ENCODE peak calls at places on chromosomes 6 and 20, in ten cellular contexts. One of them, this sample, is unnamed. For H3K4me1, the result is how much of the 10 kb centered on the place peaks cover.

GRCh38 chr20:6731951-6732580 is 35.4 kb upstream of the BMP2 start:
- DNase-seq in psoas muscle: peak
- DNase-seq in H1: no peak
- DNase-seq in heart left ventricle: peak
- DNase-seq in uterus: peak
- DNase-seq in ovary: peak
- DNase-seq in adrenal gland: peak
- DNase-seq in stomach: no peak
- DNase-seq in right cardiac atrium: peak
- DNase-seq in thoracic aorta: no peak
- DNase-seq in this sample: no peak

GRCh38 chr6:45388328-45388727 is 10.6 kb upstream of the SUPT3H start:
- DNase-seq in stomach: no peak
- DNase-seq in right cardiac atrium: no peak
- DNase-seq in uterus: no peak
- DNase-seq in thoracic aorta: no peak
- DNase-seq in H1: no peak
- DNase-seq in psoas muscle: no peak
- DNase-seq in adrenal gland: no peak
- DNase-seq in heart left ventricle: no peak
- DNase-seq in ovary: no peak
- DNase-seq in this sample: no peak

GRCh38 chr6:42696526-42697267 is 25.7 kb downstream of the PRPH2 start:
- DNase-seq in right cardiac atrium: peak
- DNase-seq in adrenal gland: peak
- DNase-seq in H1: no peak
- DNase-seq in heart left ventricle: no peak
- DNase-seq in uterus: peak
- DNase-seq in thoracic aorta: no peak
- DNase-seq in stomach: no peak
- DNase-seq in psoas muscle: no peak
- DNase-seq in ovary: no peak
- DNase-seq in this sample: no peak

GRCh38 chr6:44608175-44608574 is 220.7 kb downstream of the CDC5L start:
- DNase-seq in heart left ventricle: no peak
- DNase-seq in adrenal gland: no peak
- DNase-seq in psoas muscle: no peak
- DNase-seq in stomach: no peak
- DNase-seq in thoracic aorta: no peak
- DNase-seq in uterus: no peak
- DNase-seq in H1: no peak
- DNase-seq in ovary: no peak
- DNase-seq in right cardiac atrium: no peak
- DNase-seq in this sample: no peak

GRCh38 chr20:33733654-33734576 is 2.1 kb downstream of the ZNF341 start:
- DNase-seq in uterus: no peak
- DNase-seq in H1: no peak
- DNase-seq in ovary: no peak
- DNase-seq in heart left ventricle: no peak
- DNase-seq in right cardiac atrium: no peak
- DNase-seq in stomach: peak
- DNase-seq in adrenal gland: peak
- DNase-seq in psoas muscle: no peak
- DNase-seq in thoracic aorta: no peak
- DNase-seq in this sample: no peak

GRCh38 chr20:407953-408842 is at the start of gene RBCK1:
- DNase-seq in adrenal gland: peak
- DNase-seq in stomach: peak
- DNase-seq in heart left ventricle: peak
- DNase-seq in thoracic aorta: peak
- DNase-seq in ovary: peak
- DNase-seq in right cardiac atrium: peak
- DNase-seq in H1: no peak
- DNase-seq in psoas muscle: peak
- DNase-seq in uterus: peak
- DNase-seq in this sample: peak

GRCh38 chr6:134436281-134436815 is 118.4 kb upstream of the SGK1 start:
- DNase-seq in ovary: peak
- DNase-seq in right cardiac atrium: peak
- DNase-seq in stomach: no peak
- DNase-seq in H1: no peak
- DNase-seq in psoas muscle: peak
- DNase-seq in uterus: peak
- DNase-seq in heart left ventricle: no peak
- DNase-seq in thoracic aorta: peak
- DNase-seq in adrenal gland: peak
- DNase-seq in this sample: no peak

GRCh38 chr6:23584134-23584763 is 541.8 kb upstream of the NRSN1 start:
- DNase-seq in stomach: no peak
- DNase-seq in H1: no peak
- DNase-seq in heart left ventricle: no peak
- DNase-seq in uterus: no peak
- DNase-seq in adrenal gland: no peak
- DNase-seq in thoracic aorta: no peak
- DNase-seq in ovary: no peak
- DNase-seq in psoas muscle: no peak
- DNase-seq in right cardiac atrium: no peak
- DNase-seq in this sample: no peak

GRCh38 chr6:157642736-157643135 is 180.3 kb upstream of the SNX9 start:
- DNase-seq in thoracic aorta: no peak
- DNase-seq in uterus: no peak
- DNase-seq in psoas muscle: no peak
- DNase-seq in adrenal gland: no peak
- DNase-seq in stomach: no peak
- DNase-seq in right cardiac atrium: no peak
- DNase-seq in ovary: no peak
- DNase-seq in H1: no peak
- DNase-seq in heart left ventricle: no peak
- DNase-seq in this sample: peak

GRCh38 chr6:41519748-41520699 is 26.2 kb upstream of the FOXP4 start:
- DNase-seq in heart left ventricle: no peak
- DNase-seq in ovary: no peak
- DNase-seq in H1: no peak
- DNase-seq in right cardiac atrium: no peak
- DNase-seq in stomach: peak
- DNase-seq in adrenal gland: no peak
- DNase-seq in psoas muscle: no peak
- DNase-seq in uterus: no peak
- DNase-seq in thoracic aorta: no peak
- DNase-seq in this sample: no peak

GRCh38 chr20:12171927-12172581 is 254.4 kb downstream of the BTBD3 start:
- DNase-seq in right cardiac atrium: no peak
- DNase-seq in heart left ventricle: no peak
- DNase-seq in thoracic aorta: no peak
- DNase-seq in uterus: peak
- DNase-seq in psoas muscle: peak
- DNase-seq in ovary: peak
- DNase-seq in adrenal gland: no peak
- DNase-seq in H1: no peak
- DNase-seq in stomach: no peak
- DNase-seq in this sample: no peak

GRCh38 chr6:30979690-30980089 is 3.8 kb upstream of the MUC21 start:
- DNase-seq in uterus: no peak
- DNase-seq in ovary: no peak
- DNase-seq in thoracic aorta: no peak
- DNase-seq in heart left ventricle: no peak
- DNase-seq in right cardiac atrium: no peak
- DNase-seq in psoas muscle: no peak
- DNase-seq in H1: no peak
- DNase-seq in adrenal gland: no peak
- DNase-seq in stomach: no peak
- DNase-seq in this sample: no peak

DNA sequence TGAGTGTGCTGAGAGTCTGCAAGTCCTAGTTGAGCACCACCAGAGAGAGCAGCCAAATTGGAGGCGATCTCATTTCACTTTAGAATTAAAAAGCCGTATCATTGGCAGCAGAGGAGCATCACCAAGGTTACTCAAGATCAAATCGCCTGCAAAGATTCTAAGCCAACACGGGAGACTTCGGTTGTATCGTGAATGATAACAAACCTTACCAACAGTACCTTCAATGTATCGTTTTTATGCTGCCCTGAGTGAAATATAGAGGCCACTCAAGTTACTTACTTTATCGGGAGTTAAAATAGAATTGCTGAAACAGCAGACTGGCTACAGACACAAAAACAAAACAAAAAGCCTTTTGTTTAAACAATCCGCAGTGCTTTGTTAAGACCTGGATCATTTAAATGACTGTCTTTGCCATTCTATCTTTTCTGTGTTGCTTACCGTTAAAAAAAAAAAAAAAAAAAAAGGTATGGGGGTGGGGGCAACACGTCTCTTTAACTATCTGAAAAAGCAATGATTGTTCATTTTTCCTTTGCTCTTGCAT is 14.2 kb downstream of the NHSL1 start:
- DNase-seq in psoas muscle: no peak
- DNase-seq in adrenal gland: no peak
- DNase-seq in thoracic aorta: no peak
- DNase-seq in stomach: no peak
- DNase-seq in right cardiac atrium: no peak
- DNase-seq in uterus: no peak
- DNase-seq in ovary: no peak
- DNase-seq in heart left ventricle: no peak
- DNase-seq in H1: no peak
- DNase-seq in this sample: no peak
- H3K4me1 ChIP-seq in psoas muscle: under half
- H3K4me1 ChIP-seq in adrenal gland: under half
- H3K4me1 ChIP-seq in thoracic aorta: under half
- H3K4me1 ChIP-seq in stomach: under half
- H3K4me1 ChIP-seq in right cardiac atrium: under half
- H3K4me1 ChIP-seq in uterus: under half
- H3K4me1 ChIP-seq in ovary: under half
- H3K4me1 ChIP-seq in heart left ventricle: under half
- H3K4me1 ChIP-seq in H1: under half
- H3K4me1 ChIP-seq in this sample: under half

GRCh38 chr20:48738094-48738398 is 89.8 kb downstream of the PREX1 start:
- DNase-seq in thoracic aorta: no peak
- DNase-seq in H1: no peak
- DNase-seq in right cardiac atrium: no peak
- DNase-seq in uterus: no peak
- DNase-seq in psoas muscle: no peak
- DNase-seq in heart left ventricle: no peak
- DNase-seq in adrenal gland: no peak
- DNase-seq in stomach: no peak
- DNase-seq in ovary: no peak
- DNase-seq in this sample: no peak
- H3K4me1 ChIP-seq in thoracic aorta: under half
- H3K4me1 ChIP-seq in H1: under half
- H3K4me1 ChIP-seq in right cardiac atrium: under half
- H3K4me1 ChIP-seq in uterus: under half
- H3K4me1 ChIP-seq in psoas muscle: under half
- H3K4me1 ChIP-seq in heart left ventricle: under half
- H3K4me1 ChIP-seq in adrenal gland: under half
- H3K4me1 ChIP-seq in stomach: under half
- H3K4me1 ChIP-seq in ovary: under half
- H3K4me1 ChIP-seq in this sample: under half

GRCh38 chr20:44886828-44887227 is 1.3 kb downstream of the YWHAB start:
- DNase-seq in psoas muscle: no peak
- DNase-seq in ovary: no peak
- DNase-seq in right cardiac atrium: no peak
- DNase-seq in stomach: no peak
- DNase-seq in thoracic aorta: no peak
- DNase-seq in H1: no peak
- DNase-seq in uterus: no peak
- DNase-seq in heart left ventricle: no peak
- DNase-seq in adrenal gland: no peak
- DNase-seq in this sample: no peak
- H3K4me1 ChIP-seq in psoas muscle: under half
- H3K4me1 ChIP-seq in ovary: under half
- H3K4me1 ChIP-seq in right cardiac atrium: under half
- H3K4me1 ChIP-seq in stomach: under half
- H3K4me1 ChIP-seq in thoracic aorta: half or more
- H3K4me1 ChIP-seq in H1: under half
- H3K4me1 ChIP-seq in uterus: under half
- H3K4me1 ChIP-seq in heart left ventricle: half or more
- H3K4me1 ChIP-seq in adrenal gland: half or more
- H3K4me1 ChIP-seq in this sample: half or more

GRCh38 chr20:21574443-21574842 is 60.6 kb upstream of the NKX2-2 start:
- DNase-seq in thoracic aorta: no peak
- DNase-seq in heart left ventricle: no peak
- DNase-seq in psoas muscle: no peak
- DNase-seq in uterus: no peak
- DNase-seq in ovary: no peak
- DNase-seq in stomach: no peak
- DNase-seq in right cardiac atrium: no peak
- DNase-seq in adrenal gland: no peak
- DNase-seq in H1: no peak
- DNase-seq in this sample: no peak

GRCh38 chr20:21570285-21570992 is 56.6 kb upstream of the NKX2-2 start:
- DNase-seq in uterus: no peak
- DNase-seq in H1: no peak
- DNase-seq in heart left ventricle: no peak
- DNase-seq in thoracic aorta: no peak
- DNase-seq in adrenal gland: no peak
- DNase-seq in right cardiac atrium: no peak
- DNase-seq in ovary: no peak
- DNase-seq in stomach: no peak
- DNase-seq in psoas muscle: no peak
- DNase-seq in this sample: no peak

GRCh38 chr20:21573259-21573658 is 59.4 kb upstream of the NKX2-2 start:
- DNase-seq in psoas muscle: no peak
- DNase-seq in uterus: no peak
- DNase-seq in adrenal gland: no peak
- DNase-seq in heart left ventricle: no peak
- DNase-seq in H1: no peak
- DNase-seq in stomach: no peak
- DNase-seq in thoracic aorta: no peak
- DNase-seq in ovary: no peak
- DNase-seq in right cardiac atrium: no peak
- DNase-seq in this sample: no peak

GRCh38 chr20:21569586-21569985 is 55.7 kb upstream of the NKX2-2 start:
- DNase-seq in right cardiac atrium: no peak
- DNase-seq in ovary: no peak
- DNase-seq in stomach: no peak
- DNase-seq in thoracic aorta: no peak
- DNase-seq in heart left ventricle: no peak
- DNase-seq in H1: no peak
- DNase-seq in uterus: no peak
- DNase-seq in psoas muscle: no peak
- DNase-seq in adrenal gland: no peak
- DNase-seq in this sample: no peak

DNA sequence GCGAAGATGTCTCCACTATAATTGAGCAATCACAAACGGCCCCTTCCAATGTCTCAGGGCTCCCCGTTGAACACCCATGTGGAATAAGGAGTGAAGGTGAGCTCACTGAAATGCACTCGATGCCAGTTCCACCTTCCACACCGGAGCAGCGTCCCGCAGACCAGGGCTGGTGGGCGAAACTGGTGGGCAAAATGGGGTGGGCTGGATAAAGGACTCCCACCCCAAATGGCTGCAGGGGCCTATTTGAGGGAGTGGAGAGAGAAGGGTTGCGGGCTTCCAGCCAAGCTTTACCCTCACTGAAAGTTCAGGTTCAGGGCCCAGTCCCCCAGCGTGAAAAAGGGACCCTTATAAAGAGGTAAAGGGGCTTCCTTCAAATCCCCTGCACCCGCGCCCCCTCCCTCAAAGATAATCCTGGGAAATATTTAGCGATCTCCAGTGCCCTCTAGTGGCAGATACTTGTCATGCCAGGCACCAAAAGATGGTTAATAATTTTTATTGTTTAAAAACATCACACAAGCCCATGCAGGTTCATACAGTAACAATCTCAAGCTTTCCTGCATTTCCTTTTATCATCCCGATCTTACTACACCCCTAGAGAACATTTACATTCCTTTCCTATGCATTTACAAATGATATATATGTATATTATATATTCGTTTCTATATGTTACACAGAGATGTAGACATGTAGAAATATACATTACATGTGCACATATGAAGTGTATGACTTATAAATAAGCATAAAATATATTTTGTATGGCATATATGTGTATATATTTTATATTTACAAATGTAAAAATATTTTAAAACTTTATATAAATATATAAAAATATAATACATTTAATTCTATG is 58.2 kb upstream of the NKX2-2 start:
- DNase-seq in adrenal gland: peak
- DNase-seq in stomach: no peak
- DNase-seq in uterus: no peak
- DNase-seq in H1: no peak
- DNase-seq in heart left ventricle: no peak
- DNase-seq in right cardiac atrium: no peak
- DNase-seq in thoracic aorta: no peak
- DNase-seq in psoas muscle: no peak
- DNase-seq in ovary: no peak
- DNase-seq in this sample: no peak
- H3K4me1 ChIP-seq in adrenal gland: under half
- H3K4me1 ChIP-seq in stomach: under half
- H3K4me1 ChIP-seq in uterus: under half
- H3K4me1 ChIP-seq in H1: under half
- H3K4me1 ChIP-seq in heart left ventricle: under half
- H3K4me1 ChIP-seq in right cardiac atrium: under half
- H3K4me1 ChIP-seq in thoracic aorta: under half
- H3K4me1 ChIP-seq in psoas muscle: under half
- H3K4me1 ChIP-seq in ovary: under half
- H3K4me1 ChIP-seq in this sample: under half